ENCODE peak calls at places on chromosomes 12 and 14, in eight cellular contexts. One of them, this sample, is unnamed. For H3K4me1, the result is how much of the 10 kb centered on the place peaks cover.

GRCh38 chr12:27109339-27110023 is 27.1 kb upstream of the C12orf71 start:
- DNase-seq in left ventricle myocardium inferior: no peak
- DNase-seq in HepG2: no peak
- DNase-seq in tibial artery: no peak
- DNase-seq in heart left ventricle: no peak
- DNase-seq in colonic mucosa: no peak
- DNase-seq in left lung: no peak
- DNase-seq in psoas muscle: no peak
- DNase-seq in this sample: no peak

GRCh38 chr12:104957388-104958008 is 592 bp downstream of the SLC41A2 start:
- DNase-seq in colonic mucosa: peak
- DNase-seq in HepG2: no peak
- DNase-seq in tibial artery: no peak
- DNase-seq in heart left ventricle: no peak
- DNase-seq in left ventricle myocardium inferior: peak
- DNase-seq in left lung: no peak
- DNase-seq in psoas muscle: no peak
- DNase-seq in this sample: peak

GRCh38 chr14:22084393-22085281 is 411.0 kb upstream of the OR4E1 start:
- DNase-seq in tibial artery: no peak
- DNase-seq in colonic mucosa: peak
- DNase-seq in heart left ventricle: no peak
- DNase-seq in left lung: no peak
- DNase-seq in left ventricle myocardium inferior: no peak
- DNase-seq in HepG2: peak
- DNase-seq in psoas muscle: no peak
- DNase-seq in this sample: peak

GRCh38 chr14:54000341-54000811 is 43.8 kb upstream of the BMP4 start:
- DNase-seq in left lung: no peak
- DNase-seq in HepG2: no peak
- DNase-seq in tibial artery: no peak
- DNase-seq in psoas muscle: no peak
- DNase-seq in left ventricle myocardium inferior: no peak
- DNase-seq in colonic mucosa: no peak
- DNase-seq in heart left ventricle: no peak
- DNase-seq in this sample: no peak

GRCh38 chr14:38207830-38208815 is at the start of gene SSTR1:
- DNase-seq in colonic mucosa: peak
- DNase-seq in left lung: no peak
- DNase-seq in heart left ventricle: no peak
- DNase-seq in psoas muscle: peak
- DNase-seq in left ventricle myocardium inferior: no peak
- DNase-seq in HepG2: peak
- DNase-seq in tibial artery: no peak
- DNase-seq in this sample: no peak

GRCh38 chr14:54942913-54943312 is 40.3 kb upstream of the GCH1 start:
- DNase-seq in tibial artery: no peak
- DNase-seq in psoas muscle: no peak
- DNase-seq in HepG2: no peak
- DNase-seq in left lung: no peak
- DNase-seq in colonic mucosa: no peak
- DNase-seq in heart left ventricle: no peak
- DNase-seq in left ventricle myocardium inferior: no peak
- DNase-seq in this sample: no peak

GRCh38 chr12:62146323-62146722 is 113.9 kb upstream of the USP15 start:
- DNase-seq in colonic mucosa: no peak
- DNase-seq in heart left ventricle: no peak
- DNase-seq in psoas muscle: no peak
- DNase-seq in left lung: no peak
- DNase-seq in left ventricle myocardium inferior: no peak
- DNase-seq in tibial artery: no peak
- DNase-seq in HepG2: no peak
- DNase-seq in this sample: no peak

GRCh38 chr12:120110550-120111501 is 5.7 kb downstream of the RAB35 start:
- DNase-seq in left lung: peak
- DNase-seq in psoas muscle: peak
- DNase-seq in left ventricle myocardium inferior: peak
- DNase-seq in HepG2: no peak
- DNase-seq in tibial artery: peak
- DNase-seq in colonic mucosa: no peak
- DNase-seq in heart left ventricle: peak
- DNase-seq in this sample: no peak

GRCh38 chr14:61296707-61297502 is 15.8 kb upstream of the TMEM30B start:
- DNase-seq in left ventricle myocardium inferior: no peak
- DNase-seq in HepG2: peak
- DNase-seq in left lung: no peak
- DNase-seq in tibial artery: no peak
- DNase-seq in heart left ventricle: no peak
- DNase-seq in colonic mucosa: no peak
- DNase-seq in psoas muscle: no peak
- DNase-seq in this sample: peak

GRCh38 chr12:68827895-68828294 is 19.9 kb downstream of the MDM2 start:
- DNase-seq in colonic mucosa: no peak
- DNase-seq in tibial artery: no peak
- DNase-seq in psoas muscle: no peak
- DNase-seq in left ventricle myocardium inferior: no peak
- DNase-seq in heart left ventricle: no peak
- DNase-seq in left lung: no peak
- DNase-seq in HepG2: no peak
- DNase-seq in this sample: no peak

GRCh38 chr12:42892702-42893101 is 303.2 kb upstream of the PRICKLE1 start:
- DNase-seq in heart left ventricle: no peak
- DNase-seq in left lung: no peak
- DNase-seq in tibial artery: no peak
- DNase-seq in psoas muscle: no peak
- DNase-seq in left ventricle myocardium inferior: no peak
- DNase-seq in colonic mucosa: no peak
- DNase-seq in HepG2: no peak
- DNase-seq in this sample: no peak

GRCh38 chr12:28955491-28955890 is 193.6 kb upstream of the FAR2 start:
- DNase-seq in HepG2: no peak
- DNase-seq in colonic mucosa: no peak
- DNase-seq in left ventricle myocardium inferior: no peak
- DNase-seq in heart left ventricle: no peak
- DNase-seq in left lung: no peak
- DNase-seq in psoas muscle: no peak
- DNase-seq in tibial artery: no peak
- DNase-seq in this sample: no peak

GRCh38 chr12:52873513-52873831 is 24.7 kb upstream of the KRT78 start:
- DNase-seq in heart left ventricle: no peak
- DNase-seq in HepG2: no peak
- DNase-seq in left lung: no peak
- DNase-seq in left ventricle myocardium inferior: no peak
- DNase-seq in psoas muscle: no peak
- DNase-seq in tibial artery: no peak
- DNase-seq in colonic mucosa: no peak
- DNase-seq in this sample: no peak

GRCh38 chr12:52867636-52868035 is 18.8 kb upstream of the KRT78 start:
- DNase-seq in psoas muscle: peak
- DNase-seq in tibial artery: peak
- DNase-seq in HepG2: no peak
- DNase-seq in heart left ventricle: peak
- DNase-seq in colonic mucosa: peak
- DNase-seq in left ventricle myocardium inferior: peak
- DNase-seq in left lung: peak
- DNase-seq in this sample: no peak

GRCh38 chr12:52871291-52871961 is 22.6 kb upstream of the KRT78 start:
- DNase-seq in psoas muscle: no peak
- DNase-seq in heart left ventricle: no peak
- DNase-seq in left ventricle myocardium inferior: no peak
- DNase-seq in tibial artery: no peak
- DNase-seq in HepG2: no peak
- DNase-seq in left lung: no peak
- DNase-seq in colonic mucosa: peak
- DNase-seq in this sample: no peak

GRCh38 chr12:52872644-52873384 is 24.0 kb upstream of the KRT78 start:
- DNase-seq in left lung: no peak
- DNase-seq in psoas muscle: no peak
- DNase-seq in HepG2: no peak
- DNase-seq in colonic mucosa: peak
- DNase-seq in heart left ventricle: no peak
- DNase-seq in tibial artery: no peak
- DNase-seq in left ventricle myocardium inferior: no peak
- DNase-seq in this sample: no peak

GRCh38 chr12:52870361-52871290 is 21.8 kb upstream of the KRT78 start:
- DNase-seq in psoas muscle: peak
- DNase-seq in tibial artery: no peak
- DNase-seq in colonic mucosa: peak
- DNase-seq in left ventricle myocardium inferior: peak
- DNase-seq in left lung: peak
- DNase-seq in HepG2: peak
- DNase-seq in heart left ventricle: peak
- DNase-seq in this sample: peak
- H3K4me1 ChIP-seq in psoas muscle: under half
- H3K4me1 ChIP-seq in tibial artery: under half
- H3K4me1 ChIP-seq in colonic mucosa: under half
- H3K4me1 ChIP-seq in left ventricle myocardium inferior: under half
- H3K4me1 ChIP-seq in left lung: under half
- H3K4me1 ChIP-seq in HepG2: under half
- H3K4me1 ChIP-seq in heart left ventricle: under half
- H3K4me1 ChIP-seq in this sample: under half

GRCh38 chr12:122089080-122089479 is 10.5 kb downstream of the MLXIP start:
- DNase-seq in colonic mucosa: no peak
- DNase-seq in left ventricle myocardium inferior: no peak
- DNase-seq in tibial artery: no peak
- DNase-seq in left lung: no peak
- DNase-seq in HepG2: no peak
- DNase-seq in heart left ventricle: no peak
- DNase-seq in psoas muscle: no peak
- DNase-seq in this sample: no peak
- H3K4me1 ChIP-seq in colonic mucosa: under half
- H3K4me1 ChIP-seq in left ventricle myocardium inferior: half or more
- H3K4me1 ChIP-seq in tibial artery: half or more
- H3K4me1 ChIP-seq in left lung: under half
- H3K4me1 ChIP-seq in HepG2: under half
- H3K4me1 ChIP-seq in heart left ventricle: half or more
- H3K4me1 ChIP-seq in psoas muscle: half or more
- H3K4me1 ChIP-seq in this sample: under half

GRCh38 chr14:104785708-104786080 is 9.9 kb downstream of the AKT1 start:
- DNase-seq in colonic mucosa: no peak
- DNase-seq in heart left ventricle: peak
- DNase-seq in HepG2: no peak
- DNase-seq in left ventricle myocardium inferior: no peak
- DNase-seq in left lung: no peak
- DNase-seq in tibial artery: no peak
- DNase-seq in psoas muscle: no peak
- DNase-seq in this sample: no peak

GRCh38 chr14:104788533-104788818 is 7.1 kb downstream of the AKT1 start:
- DNase-seq in psoas muscle: no peak
- DNase-seq in left lung: no peak
- DNase-seq in colonic mucosa: no peak
- DNase-seq in tibial artery: no peak
- DNase-seq in left ventricle myocardium inferior: no peak
- DNase-seq in heart left ventricle: no peak
- DNase-seq in HepG2: no peak
- DNase-seq in this sample: no peak

GRCh38 chr14:104786091-104786586 is 9.4 kb downstream of the AKT1 start:
- DNase-seq in colonic mucosa: no peak
- DNase-seq in heart left ventricle: peak
- DNase-seq in left lung: peak
- DNase-seq in left ventricle myocardium inferior: no peak
- DNase-seq in tibial artery: no peak
- DNase-seq in HepG2: no peak
- DNase-seq in psoas muscle: no peak
- DNase-seq in this sample: no peak

GRCh38 chr14:104787736-104788532 is 7.6 kb downstream of the AKT1 start:
- DNase-seq in tibial artery: no peak
- DNase-seq in colonic mucosa: no peak
- DNase-seq in left lung: peak
- DNase-seq in heart left ventricle: peak
- DNase-seq in psoas muscle: no peak
- DNase-seq in HepG2: no peak
- DNase-seq in left ventricle myocardium inferior: peak
- DNase-seq in this sample: no peak

DNA sequence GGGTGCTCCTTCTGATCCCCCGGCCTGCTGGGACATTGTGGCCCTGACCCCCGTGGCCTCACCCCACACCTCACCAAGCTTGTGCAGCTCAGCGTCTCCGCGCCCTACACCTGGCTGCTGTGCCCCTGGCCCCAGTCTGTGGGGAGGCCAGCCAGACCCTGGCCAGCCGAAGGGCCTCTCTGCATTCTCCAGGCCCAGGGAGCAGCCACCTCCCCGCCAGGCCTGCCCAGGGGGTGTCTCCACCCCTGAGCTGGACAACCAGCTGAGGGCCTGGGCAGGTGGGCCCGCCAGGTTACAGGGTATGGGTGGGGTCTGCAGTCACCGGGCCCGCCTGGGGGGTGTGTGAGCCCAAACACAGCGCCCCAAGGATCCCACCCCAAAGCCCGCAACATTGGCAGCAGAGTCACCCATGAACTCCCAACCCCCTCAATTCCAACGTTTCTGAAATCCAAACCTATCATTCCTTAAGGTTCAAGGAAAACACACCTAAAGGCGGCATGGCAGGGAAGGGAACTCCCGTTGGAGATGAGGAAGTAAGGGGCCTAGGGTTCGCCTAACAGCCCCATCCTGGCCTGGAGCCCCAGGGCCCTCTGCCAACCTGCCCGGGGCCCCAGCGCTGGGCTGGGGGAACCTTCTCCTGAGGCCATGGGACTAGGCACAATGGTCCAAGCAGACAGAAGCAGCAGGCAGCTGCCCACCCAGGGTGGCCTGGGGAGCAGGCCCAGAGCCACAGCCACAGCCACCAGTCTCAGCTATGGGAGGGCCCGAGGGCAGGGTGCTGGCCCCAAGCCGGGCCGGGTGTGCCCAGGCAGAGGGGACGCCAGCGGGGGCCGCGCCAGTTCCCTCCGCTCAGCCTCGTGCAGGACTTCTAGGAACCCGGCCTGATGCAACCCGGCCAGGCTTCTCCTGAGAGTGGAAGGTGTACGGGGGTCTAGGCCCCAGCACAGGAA is 8.5 kb downstream of the AKT1 start:
- DNase-seq in left ventricle myocardium inferior: no peak
- DNase-seq in psoas muscle: no peak
- DNase-seq in tibial artery: no peak
- DNase-seq in HepG2: no peak
- DNase-seq in colonic mucosa: no peak
- DNase-seq in left lung: no peak
- DNase-seq in heart left ventricle: peak
- DNase-seq in this sample: no peak
- H3K4me1 ChIP-seq in left ventricle myocardium inferior: half or more
- H3K4me1 ChIP-seq in psoas muscle: under half
- H3K4me1 ChIP-seq in tibial artery: under half
- H3K4me1 ChIP-seq in HepG2: under half
- H3K4me1 ChIP-seq in colonic mucosa: under half
- H3K4me1 ChIP-seq in left lung: under half
- H3K4me1 ChIP-seq in heart left ventricle: under half
- H3K4me1 ChIP-seq in this sample: under half

GRCh38 chr14:93775744-93776143 is 12.5 kb downstream of the PRIMA1 start:
- DNase-seq in colonic mucosa: no peak
- DNase-seq in heart left ventricle: no peak
- DNase-seq in HepG2: no peak
- DNase-seq in psoas muscle: no peak
- DNase-seq in tibial artery: no peak
- DNase-seq in left lung: no peak
- DNase-seq in left ventricle myocardium inferior: no peak
- DNase-seq in this sample: no peak
- H3K4me1 ChIP-seq in colonic mucosa: under half
- H3K4me1 ChIP-seq in heart left ventricle: under half
- H3K4me1 ChIP-seq in HepG2: under half
- H3K4me1 ChIP-seq in psoas muscle: under half
- H3K4me1 ChIP-seq in tibial artery: under half
- H3K4me1 ChIP-seq in left lung: under half
- H3K4me1 ChIP-seq in left ventricle myocardium inferior: under half
- H3K4me1 ChIP-seq in this sample: under half

This sample was measured in HAP-1.